ENCODE peak calls at places on chromosomes 5 and 9, in four cellular contexts. One of them, this sample, is unnamed.

GRCh38 chr5:171272996-171273970 is 35.8 kb upstream of the TLX3 start:
- DNase-seq in HL-60: peak; percentile 8
- DNase-seq in IMR-90: peak; percentile 40
- DNase-seq in pancreas: no peak
- DNase-seq in this sample: no peak

GRCh38 chr5:95870105-95870672 is 47.7 kb upstream of the GLRX start:
- DNase-seq in HL-60: no peak
- DNase-seq in IMR-90: peak; percentile 87
- DNase-seq in pancreas: no peak
- DNase-seq in this sample: no peak

GRCh38 chr5:78294250-78295034 is at the start of gene AP3B1:
- DNase-seq in pancreas: peak; percentile 99
- DNase-seq in IMR-90: peak; percentile 99
- DNase-seq in HL-60: peak; percentile 93
- DNase-seq in this sample: peak; percentile 97

GRCh38 chr9:113012492-113012891 is 500 bp upstream of the ZNF883 start:
- DNase-seq in HL-60: no peak
- DNase-seq in pancreas: no peak
- DNase-seq in IMR-90: no peak
- DNase-seq in this sample: no peak

GRCh38 chr5:135829681-135830383 is 4.6 kb upstream of the SLC25A48 start:
- DNase-seq in pancreas: peak; percentile 45
- DNase-seq in IMR-90: peak; percentile 31
- DNase-seq in HL-60: peak; percentile 9
- DNase-seq in this sample: peak; percentile 74

GRCh38 chr9:116232425-116233159 is 79.0 kb downstream of the PAPPA start:
- DNase-seq in HL-60: no peak
- DNase-seq in pancreas: no peak
- DNase-seq in IMR-90: peak; percentile 38
- DNase-seq in this sample: no peak

GRCh38 chr9:126144617-126145456 is 181.8 kb upstream of the MVB12B start:
- DNase-seq in HL-60: no peak
- DNase-seq in IMR-90: no peak
- DNase-seq in pancreas: no peak
- DNase-seq in this sample: no peak

GRCh38 chr9:74639112-74639511 is 142.0 kb downstream of the RORB start:
- DNase-seq in pancreas: no peak
- DNase-seq in IMR-90: no peak
- DNase-seq in HL-60: no peak
- DNase-seq in this sample: no peak

GRCh38 chr9:84697494-84698114 is 28.1 kb downstream of the NTRK2 start:
- DNase-seq in IMR-90: peak; percentile 6
- DNase-seq in HL-60: peak; percentile 37
- DNase-seq in pancreas: peak; percentile 44
- DNase-seq in this sample: peak; percentile 58

GRCh38 chr9:5938449-5938848 is 47.8 kb downstream of the MLANA start:
- DNase-seq in pancreas: no peak
- DNase-seq in IMR-90: no peak
- DNase-seq in HL-60: no peak
- DNase-seq in this sample: no peak

GRCh38 chr5:96661101-96661840 is 905 bp upstream of the CAST start:
- DNase-seq in pancreas: peak; percentile 30
- DNase-seq in HL-60: peak; percentile 17
- DNase-seq in IMR-90: peak; percentile 61
- DNase-seq in this sample: peak; percentile 3

GRCh38 chr5:61301820-61302563 is 30.1 kb upstream of the ZSWIM6 start:
- DNase-seq in IMR-90: peak; percentile 100
- DNase-seq in HL-60: no peak
- DNase-seq in pancreas: peak; percentile 86
- DNase-seq in this sample: no peak

GRCh38 chr9:27548055-27548741 is 18.6 kb upstream of the MOB3B start:
- DNase-seq in HL-60: no peak
- DNase-seq in pancreas: no peak
- DNase-seq in IMR-90: peak; percentile 51
- DNase-seq in this sample: no peak

GRCh38 chr5:177609076-177610059 is 9.4 kb downstream of the B4GALT7 start:
- DNase-seq in HL-60: no peak
- DNase-seq in pancreas: no peak
- DNase-seq in IMR-90: no peak
- DNase-seq in this sample: no peak

GRCh38 chr5:32244017-32244416 is 68.7 kb downstream of the MTMR12 start:
- DNase-seq in HL-60: no peak
- DNase-seq in IMR-90: no peak
- DNase-seq in pancreas: no peak
- DNase-seq in this sample: no peak

GRCh38 chr5:178387061-178387855 is 154.7 kb upstream of the PHYKPL start:
- DNase-seq in pancreas: no peak
- DNase-seq in HL-60: no peak
- DNase-seq in IMR-90: no peak
- DNase-seq in this sample: no peak

GRCh38 chr9:87140142-87140541 is 192.8 kb upstream of the GAS1 start:
- DNase-seq in HL-60: no peak
- DNase-seq in pancreas: no peak
- DNase-seq in IMR-90: no peak
- DNase-seq in this sample: no peak

GRCh38 chr9:87140605-87141109 is 193.4 kb upstream of the GAS1 start:
- DNase-seq in pancreas: no peak
- DNase-seq in IMR-90: no peak
- DNase-seq in HL-60: no peak
- DNase-seq in this sample: no peak

GRCh38 chr9:87141124-87141523 is 193.8 kb upstream of the GAS1 start:
- DNase-seq in HL-60: no peak
- DNase-seq in IMR-90: no peak
- DNase-seq in pancreas: no peak
- DNase-seq in this sample: no peak

GRCh38 chr9:87137718-87138117 is 190.4 kb upstream of the GAS1 start:
- DNase-seq in IMR-90: no peak
- DNase-seq in HL-60: no peak
- DNase-seq in pancreas: no peak
- DNase-seq in this sample: no peak

GRCh38 chr9:87138128-87139040 is 191.1 kb upstream of the GAS1 start:
- DNase-seq in IMR-90: no peak
- DNase-seq in HL-60: no peak
- DNase-seq in pancreas: no peak
- DNase-seq in this sample: no peak
- H3K27ac ChIP-seq in IMR-90: no peak overlapping the region
- H3K27ac ChIP-seq in HL-60: no peak overlapping the region
- H3K27ac ChIP-seq in pancreas: no peak overlapping the region
- H3K27ac ChIP-seq in this sample: no peak overlapping the region

GRCh38 chr9:35603506-35603985 is 1.5 kb upstream of the TESK1 start:
- DNase-seq in HL-60: peak; percentile 59
- DNase-seq in IMR-90: peak; percentile 86
- DNase-seq in pancreas: no peak
- DNase-seq in this sample: peak; percentile 46
- H3K27ac ChIP-seq in HL-60: peak overlapping the region; percentile 59
- H3K27ac ChIP-seq in IMR-90: peak overlapping the region; percentile 75
- H3K27ac ChIP-seq in pancreas: peak overlapping the region; percentile 86
- H3K27ac ChIP-seq in this sample: peak overlapping the region; percentile 77

GRCh38 chr9:105308448-105309412 is 64.3 kb downstream of the SLC44A1 start:
- DNase-seq in HL-60: no peak
- DNase-seq in IMR-90: no peak
- DNase-seq in pancreas: no peak
- DNase-seq in this sample: no peak

GRCh38 chr9:105309531-105309931 is 65.1 kb downstream of the SLC44A1 start:
- DNase-seq in pancreas: no peak
- DNase-seq in IMR-90: no peak
- DNase-seq in HL-60: no peak
- DNase-seq in this sample: no peak

GRCh38 chr9:105306533-105307140 is 62.2 kb downstream of the SLC44A1 start:
- DNase-seq in IMR-90: no peak
- DNase-seq in HL-60: no peak
- DNase-seq in pancreas: no peak
- DNase-seq in this sample: no peak

GRCh38 chr9:105305834-105306233 is 61.4 kb downstream of the SLC44A1 start:
- DNase-seq in HL-60: no peak
- DNase-seq in pancreas: no peak
- DNase-seq in IMR-90: no peak
- DNase-seq in this sample: no peak

DNA sequence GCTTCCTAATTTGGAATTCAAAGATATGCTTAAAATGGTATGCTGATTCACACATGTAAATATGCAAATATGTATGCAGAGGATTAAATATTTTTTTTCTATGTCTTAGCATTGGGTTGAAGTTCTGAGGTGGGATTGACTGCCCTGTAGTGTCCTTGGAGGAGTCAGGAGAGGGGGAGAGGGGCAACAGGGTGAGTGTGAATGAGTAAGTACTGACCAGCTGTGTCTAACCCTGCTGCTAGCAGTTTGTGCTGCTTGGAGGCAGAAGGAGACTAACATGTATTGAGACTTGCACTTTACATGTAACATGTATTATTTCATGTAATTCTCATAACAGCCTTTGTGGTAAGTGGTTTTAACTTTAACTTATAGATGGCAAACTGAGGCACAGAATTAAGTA is 63.3 kb downstream of the SLC44A1 start:
- DNase-seq in pancreas: no peak
- DNase-seq in IMR-90: peak; percentile 41
- DNase-seq in HL-60: no peak
- DNase-seq in this sample: no peak
- H3K27ac ChIP-seq in pancreas: peak overlapping the region; percentile 53
- H3K27ac ChIP-seq in IMR-90: no peak overlapping the region
- H3K27ac ChIP-seq in HL-60: no peak overlapping the region
- H3K27ac ChIP-seq in this sample: peak overlapping the region; percentile 89

DNA sequence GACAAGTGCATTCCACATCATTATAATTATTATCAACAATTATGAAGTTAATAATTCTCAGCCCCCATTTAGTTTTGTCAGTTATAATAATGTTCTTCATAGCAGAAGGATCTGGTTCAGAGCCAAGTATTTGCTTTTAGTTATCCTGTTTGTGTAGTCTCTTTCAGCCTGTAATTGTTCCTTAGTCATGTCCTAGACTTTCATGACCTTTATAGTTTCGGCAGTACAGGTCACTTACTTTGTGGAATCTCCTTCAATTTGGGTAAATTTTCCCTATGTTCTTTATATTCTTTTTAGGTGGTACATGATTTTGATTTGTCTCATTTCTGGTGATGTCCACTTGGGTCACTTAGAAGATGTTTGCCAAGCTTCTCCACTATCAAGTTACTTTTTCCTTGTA is 34.3 kb downstream of the UBE2R2 start:
- DNase-seq in pancreas: no peak
- DNase-seq in IMR-90: no peak
- DNase-seq in HL-60: no peak
- DNase-seq in this sample: no peak
- H3K27ac ChIP-seq in pancreas: peak overlapping the region; percentile 69
- H3K27ac ChIP-seq in IMR-90: no peak overlapping the region
- H3K27ac ChIP-seq in HL-60: no peak overlapping the region
- H3K27ac ChIP-seq in this sample: peak overlapping the region; percentile 84

GRCh38 chr5:53364098-53364497 is 116.3 kb upstream of the FST start:
- DNase-seq in IMR-90: peak; percentile 38
- DNase-seq in pancreas: no peak
- DNase-seq in HL-60: no peak
- DNase-seq in this sample: no peak

GRCh38 chr5:53360811-53361210 is 119.6 kb upstream of the FST start:
- DNase-seq in pancreas: no peak
- DNase-seq in HL-60: no peak
- DNase-seq in IMR-90: peak; percentile 94
- DNase-seq in this sample: no peak

GRCh38 chr5:53362521-53362941 is 117.9 kb upstream of the FST start:
- DNase-seq in IMR-90: peak; percentile 97
- DNase-seq in pancreas: no peak
- DNase-seq in HL-60: no peak
- DNase-seq in this sample: no peak

GRCh38 chr5:53359906-53360305 is 120.5 kb upstream of the FST start:
- DNase-seq in pancreas: no peak
- DNase-seq in HL-60: no peak
- DNase-seq in IMR-90: peak; percentile 10
- DNase-seq in this sample: no peak

DNA sequence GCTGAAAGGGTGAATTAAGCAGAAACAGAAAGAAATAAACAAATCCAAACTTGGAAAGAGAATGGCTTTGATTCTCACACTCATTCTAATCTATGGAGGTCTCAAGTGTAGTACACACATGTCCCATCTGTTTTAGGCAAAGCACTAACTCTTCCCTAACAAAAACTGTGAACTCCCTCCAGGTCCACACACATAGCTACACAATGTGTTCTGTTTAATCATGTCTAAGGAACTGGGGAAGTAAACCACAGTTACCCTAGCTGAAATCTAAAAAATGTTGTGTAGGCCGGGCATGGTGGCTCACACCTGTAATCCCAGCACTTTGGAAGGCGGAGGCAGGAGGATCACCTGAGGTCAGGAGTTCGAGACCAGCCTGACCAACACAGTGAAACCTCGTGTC is 118.7 kb upstream of the FST start:
- DNase-seq in IMR-90: no peak
- DNase-seq in pancreas: no peak
- DNase-seq in HL-60: no peak
- DNase-seq in this sample: no peak
- H3K27ac ChIP-seq in IMR-90: peak overlapping the region; percentile 93
- H3K27ac ChIP-seq in pancreas: no peak overlapping the region
- H3K27ac ChIP-seq in HL-60: no peak overlapping the region
- H3K27ac ChIP-seq in this sample: no peak overlapping the region

GRCh38 chr5:157902440-157903116 is 43.6 kb upstream of the CLINT1 start:
- DNase-seq in pancreas: no peak
- DNase-seq in IMR-90: no peak
- DNase-seq in HL-60: no peak
- DNase-seq in this sample: no peak
- H3K27ac ChIP-seq in pancreas: no peak overlapping the region
- H3K27ac ChIP-seq in IMR-90: no peak overlapping the region
- H3K27ac ChIP-seq in HL-60: no peak overlapping the region
- H3K27ac ChIP-seq in this sample: no peak overlapping the region